ENCODE peak calls at places on chromosomes 3 and 15, in six cellular contexts. D, V, H, G, R and Y are unnamed samples.
A peak's percentile ranks its signal among the peaks of the same experiment; 100 is the strongest.

GRCh38 chr3:95333826-95334225 is 1271.0 kb downstream of the NSUN3 start:
- DNase-seq in D (no peak), V (no peak), H (no peak), G (no peak), R (no peak), Y (no peak)

GRCh38 chr3:129594907-129595390 is 11.5 kb downstream of the PLXND1 start:
- DNase-seq in D (no peak), V (no peak), H (no peak), G (no peak), R (no peak), Y (no peak)

GRCh38 chr3:23481660-23482278 is 278.6 kb downstream of the UBE2E2 start:
- DNase-seq in D (no peak), V (no peak), H (no peak), G (no peak), R (no peak), Y (no peak)

GRCh38 chr3:12309716-12310115 is 20.8 kb downstream of the PPARG start:
- DNase-seq in D (no peak), V (no peak), H (no peak), G (no peak), R (no peak), Y (no peak)

GRCh38 chr15:78303729-78304486 is 4.5 kb upstream of the SKIC8 start:
- DNase-seq in D (no peak), V (no peak), H (no peak), G (no peak), R (no peak), Y (no peak)

GRCh38 chr15:38389924-38390542 is 63.9 kb upstream of the FAM98B start:
- DNase-seq in D (peak; percentile 58), V (no peak), H (peak; percentile 68), G (peak; percentile 34), R (peak; percentile 7), Y (peak; percentile 31)

GRCh38 chr3:36444909-36445308 is 64.6 kb downstream of the STAC start:
- DNase-seq in D (no peak), V (no peak), H (no peak), G (no peak), R (no peak), Y (peak; percentile 35)

GRCh38 chr15:58497036-58497785 is 65.4 kb downstream of the LIPC start:
- DNase-seq in D (no peak), V (no peak), H (no peak), G (no peak), R (no peak), Y (no peak)

GRCh38 chr3:31925271-31925630 is 55.8 kb downstream of the OSBPL10 start:
- DNase-seq in D (no peak), V (no peak), H (no peak), G (no peak), R (no peak), Y (no peak)

GRCh38 chr3:141815667-141816066 is 52.5 kb downstream of the GRK7 start:
- DNase-seq in D (no peak), V (no peak), H (no peak), G (no peak), R (no peak), Y (no peak)

GRCh38 chr15:37104413-37105392 is 4.4 kb upstream of the MEIS2 start:
- DNase-seq in D (no peak), V (no peak), H (no peak), G (no peak), R (no peak), Y (no peak)

GRCh38 chr3:190517696-190518095 is 3.8 kb downstream of the IL1RAP start:
- DNase-seq in D (no peak), V (no peak), H (no peak), G (peak; percentile 51), R (no peak), Y (no peak)

GRCh38 chr3:186281172-186281571 is 80.9 kb downstream of the DGKG start:
- DNase-seq in D (no peak), V (no peak), H (no peak), G (peak; percentile 78), R (no peak), Y (peak; percentile 56)

GRCh38 chr3:46974421-46975227 is 1.9 kb downstream of the CCDC12 start:
- DNase-seq in D (no peak), V (no peak), H (no peak), G (no peak), R (no peak), Y (no peak)

GRCh38 chr3:141412936-141413354 is 44.6 kb downstream of the ZBTB38 start:
- DNase-seq in D (peak; percentile 14), V (no peak), H (no peak), G (peak; percentile 56), R (no peak), Y (peak; percentile 55)

GRCh38 chr15:80567721-80568157 is 127.4 kb upstream of the ABHD17C start:
- DNase-seq in D (no peak), V (no peak), H (peak; percentile 22), G (peak; percentile 83), R (peak; percentile 60), Y (peak; percentile 63)